ENCODE peak calls at places on chromosomes 4 and X, in ten cellular contexts. One of them, this sample, is unnamed.

GRCh38 chr4:1968667-1969295 is 40.0 kb downstream of the NELFA start:
- DNase-seq in DND-41: no peak
- DNase-seq in fibroblast of the aortic adventitia: no peak
- DNase-seq in WTC11: no peak
- DNase-seq in GM23338: no peak
- DNase-seq in astrocyte of the spinal cord: no peak
- DNase-seq in cardiac fibroblast: no peak
- DNase-seq in A549: no peak
- DNase-seq in progenitor cell of endocrine pancreas: no peak
- DNase-seq in lower lobe of right lung: no peak
- DNase-seq in this sample: no peak

GRCh38 chr4:2786152-2786671 is 6.7 kb upstream of the SH3BP2 start:
- DNase-seq in DND-41: no peak
- DNase-seq in fibroblast of the aortic adventitia: no peak
- DNase-seq in WTC11: no peak
- DNase-seq in GM23338: no peak
- DNase-seq in astrocyte of the spinal cord: no peak
- DNase-seq in cardiac fibroblast: no peak
- DNase-seq in A549: no peak
- DNase-seq in progenitor cell of endocrine pancreas: no peak
- DNase-seq in lower lobe of right lung: peak
- DNase-seq in this sample: no peak

GRCh38 chrX:2451456-2452316 is 49.1 kb downstream of the DHRSX start:
- DNase-seq in DND-41: no peak
- DNase-seq in fibroblast of the aortic adventitia: peak
- DNase-seq in WTC11: peak
- DNase-seq in GM23338: peak
- DNase-seq in astrocyte of the spinal cord: peak
- DNase-seq in cardiac fibroblast: peak
- DNase-seq in A549: no peak
- DNase-seq in progenitor cell of endocrine pancreas: no peak
- DNase-seq in lower lobe of right lung: peak
- DNase-seq in this sample: no peak

GRCh38 chrX:56232221-56233082 is at the start of gene KLF8:
- DNase-seq in DND-41: no peak
- DNase-seq in fibroblast of the aortic adventitia: no peak
- DNase-seq in WTC11: peak
- DNase-seq in GM23338: peak
- DNase-seq in astrocyte of the spinal cord: no peak
- DNase-seq in cardiac fibroblast: peak
- DNase-seq in A549: no peak
- DNase-seq in progenitor cell of endocrine pancreas: no peak
- DNase-seq in lower lobe of right lung: peak
- DNase-seq in this sample: peak

GRCh38 chr4:73870260-73870659 is 1.1 kb downstream of the CXCL1 start:
- DNase-seq in DND-41: no peak
- DNase-seq in fibroblast of the aortic adventitia: peak
- DNase-seq in WTC11: no peak
- DNase-seq in GM23338: peak
- DNase-seq in astrocyte of the spinal cord: no peak
- DNase-seq in cardiac fibroblast: peak
- DNase-seq in A549: peak
- DNase-seq in progenitor cell of endocrine pancreas: no peak
- DNase-seq in lower lobe of right lung: peak
- DNase-seq in this sample: no peak

GRCh38 chr4:80171251-80171650 is 26.1 kb upstream of the PRDM8 start:
- DNase-seq in DND-41: no peak
- DNase-seq in fibroblast of the aortic adventitia: peak
- DNase-seq in WTC11: no peak
- DNase-seq in GM23338: no peak
- DNase-seq in astrocyte of the spinal cord: peak
- DNase-seq in cardiac fibroblast: peak
- DNase-seq in A549: no peak
- DNase-seq in progenitor cell of endocrine pancreas: no peak
- DNase-seq in lower lobe of right lung: no peak
- DNase-seq in this sample: no peak

GRCh38 chrX:100622989-100623388 is 13.6 kb downstream of the TSPAN6 start:
- DNase-seq in DND-41: no peak
- DNase-seq in fibroblast of the aortic adventitia: no peak
- DNase-seq in WTC11: no peak
- DNase-seq in GM23338: no peak
- DNase-seq in astrocyte of the spinal cord: no peak
- DNase-seq in cardiac fibroblast: no peak
- DNase-seq in A549: no peak
- DNase-seq in progenitor cell of endocrine pancreas: no peak
- DNase-seq in lower lobe of right lung: no peak
- DNase-seq in this sample: no peak

GRCh38 chr4:155248002-155248896 is 39.8 kb downstream of the NPY2R start:
- DNase-seq in DND-41: no peak
- DNase-seq in fibroblast of the aortic adventitia: no peak
- DNase-seq in WTC11: peak
- DNase-seq in GM23338: peak
- DNase-seq in astrocyte of the spinal cord: peak
- DNase-seq in cardiac fibroblast: peak
- DNase-seq in A549: no peak
- DNase-seq in progenitor cell of endocrine pancreas: no peak
- DNase-seq in lower lobe of right lung: no peak
- DNase-seq in this sample: no peak

GRCh38 chr4:123249821-123250220 is 146.8 kb upstream of the SPRY1 start:
- DNase-seq in DND-41: no peak
- DNase-seq in fibroblast of the aortic adventitia: no peak
- DNase-seq in WTC11: no peak
- DNase-seq in GM23338: no peak
- DNase-seq in astrocyte of the spinal cord: no peak
- DNase-seq in cardiac fibroblast: no peak
- DNase-seq in A549: no peak
- DNase-seq in progenitor cell of endocrine pancreas: no peak
- DNase-seq in lower lobe of right lung: no peak
- DNase-seq in this sample: no peak

GRCh38 chr4:91113130-91113706 is 986.0 kb downstream of the CCSER1 start:
- DNase-seq in DND-41: no peak
- DNase-seq in fibroblast of the aortic adventitia: peak
- DNase-seq in WTC11: no peak
- DNase-seq in GM23338: peak
- DNase-seq in astrocyte of the spinal cord: peak
- DNase-seq in cardiac fibroblast: peak
- DNase-seq in A549: peak
- DNase-seq in progenitor cell of endocrine pancreas: no peak
- DNase-seq in lower lobe of right lung: no peak
- DNase-seq in this sample: no peak

GRCh38 chrX:134600714-134601113 is 57.6 kb downstream of the PLAC1 start:
- DNase-seq in DND-41: no peak
- DNase-seq in fibroblast of the aortic adventitia: peak
- DNase-seq in WTC11: no peak
- DNase-seq in GM23338: no peak
- DNase-seq in astrocyte of the spinal cord: peak
- DNase-seq in cardiac fibroblast: peak
- DNase-seq in A549: no peak
- DNase-seq in progenitor cell of endocrine pancreas: no peak
- DNase-seq in lower lobe of right lung: no peak
- DNase-seq in this sample: no peak

GRCh38 chrX:45557390-45557789 is 356.7 kb upstream of the DIPK2B start:
- DNase-seq in DND-41: no peak
- DNase-seq in fibroblast of the aortic adventitia: peak
- DNase-seq in WTC11: no peak
- DNase-seq in GM23338: no peak
- DNase-seq in astrocyte of the spinal cord: no peak
- DNase-seq in cardiac fibroblast: peak
- DNase-seq in A549: no peak
- DNase-seq in progenitor cell of endocrine pancreas: no peak
- DNase-seq in lower lobe of right lung: no peak
- DNase-seq in this sample: no peak

GRCh38 chr4:86221076-86221475 is 138.8 kb downstream of the MAPK10 start:
- DNase-seq in DND-41: no peak
- DNase-seq in fibroblast of the aortic adventitia: no peak
- DNase-seq in WTC11: no peak
- DNase-seq in GM23338: no peak
- DNase-seq in astrocyte of the spinal cord: no peak
- DNase-seq in cardiac fibroblast: no peak
- DNase-seq in A549: no peak
- DNase-seq in progenitor cell of endocrine pancreas: no peak
- DNase-seq in lower lobe of right lung: no peak
- DNase-seq in this sample: no peak

GRCh38 chr4:86220137-86220536 is 139.7 kb downstream of the MAPK10 start:
- DNase-seq in DND-41: no peak
- DNase-seq in fibroblast of the aortic adventitia: peak
- DNase-seq in WTC11: no peak
- DNase-seq in GM23338: no peak
- DNase-seq in astrocyte of the spinal cord: peak
- DNase-seq in cardiac fibroblast: peak
- DNase-seq in A549: no peak
- DNase-seq in progenitor cell of endocrine pancreas: no peak
- DNase-seq in lower lobe of right lung: no peak
- DNase-seq in this sample: no peak

GRCh38 chr4:86218721-86219481 is 141.0 kb downstream of the MAPK10 start:
- DNase-seq in DND-41: no peak
- DNase-seq in fibroblast of the aortic adventitia: peak
- DNase-seq in WTC11: no peak
- DNase-seq in GM23338: no peak
- DNase-seq in astrocyte of the spinal cord: peak
- DNase-seq in cardiac fibroblast: peak
- DNase-seq in A549: no peak
- DNase-seq in progenitor cell of endocrine pancreas: no peak
- DNase-seq in lower lobe of right lung: no peak
- DNase-seq in this sample: no peak

GRCh38 chr4:86223472-86223871 is 136.4 kb downstream of the MAPK10 start:
- DNase-seq in DND-41: peak
- DNase-seq in fibroblast of the aortic adventitia: peak
- DNase-seq in WTC11: peak
- DNase-seq in GM23338: peak
- DNase-seq in astrocyte of the spinal cord: peak
- DNase-seq in cardiac fibroblast: peak
- DNase-seq in A549: no peak
- DNase-seq in progenitor cell of endocrine pancreas: no peak
- DNase-seq in lower lobe of right lung: no peak
- DNase-seq in this sample: peak
- TF ChIP-seq CTCF in DND-41: peak
- TF ChIP-seq CTCF in fibroblast of the aortic adventitia: peak
- TF ChIP-seq CTCF in WTC11: peak
- TF ChIP-seq CTCF in GM23338: peak
- TF ChIP-seq CTCF in astrocyte of the spinal cord: peak
- TF ChIP-seq CTCF in cardiac fibroblast: peak
- TF ChIP-seq CTCF in A549: peak
- TF ChIP-seq CTCF in progenitor cell of endocrine pancreas: peak
- TF ChIP-seq CTCF in lower lobe of right lung: peak
- TF ChIP-seq CTCF in this sample: peak

GRCh38 chr4:119783200-119783978 is 154.8 kb upstream of the PDE5A start:
- DNase-seq in DND-41: no peak
- DNase-seq in fibroblast of the aortic adventitia: no peak
- DNase-seq in WTC11: no peak
- DNase-seq in GM23338: no peak
- DNase-seq in astrocyte of the spinal cord: no peak
- DNase-seq in cardiac fibroblast: no peak
- DNase-seq in A549: no peak
- DNase-seq in progenitor cell of endocrine pancreas: no peak
- DNase-seq in lower lobe of right lung: no peak
- DNase-seq in this sample: no peak

GRCh38 chr4:119781044-119781443 is 152.4 kb upstream of the PDE5A start:
- DNase-seq in DND-41: no peak
- DNase-seq in fibroblast of the aortic adventitia: no peak
- DNase-seq in WTC11: no peak
- DNase-seq in GM23338: no peak
- DNase-seq in astrocyte of the spinal cord: no peak
- DNase-seq in cardiac fibroblast: no peak
- DNase-seq in A549: no peak
- DNase-seq in progenitor cell of endocrine pancreas: no peak
- DNase-seq in lower lobe of right lung: no peak
- DNase-seq in this sample: no peak

GRCh38 chr4:119788334-119789266 is 160.0 kb upstream of the PDE5A start:
- DNase-seq in DND-41: no peak
- DNase-seq in fibroblast of the aortic adventitia: no peak
- DNase-seq in WTC11: no peak
- DNase-seq in GM23338: peak
- DNase-seq in astrocyte of the spinal cord: no peak
- DNase-seq in cardiac fibroblast: no peak
- DNase-seq in A549: no peak
- DNase-seq in progenitor cell of endocrine pancreas: no peak
- DNase-seq in lower lobe of right lung: no peak
- DNase-seq in this sample: no peak

GRCh38 chr4:119785963-119786362 is 157.4 kb upstream of the PDE5A start:
- DNase-seq in DND-41: no peak
- DNase-seq in fibroblast of the aortic adventitia: peak
- DNase-seq in WTC11: peak
- DNase-seq in GM23338: peak
- DNase-seq in astrocyte of the spinal cord: peak
- DNase-seq in cardiac fibroblast: peak
- DNase-seq in A549: no peak
- DNase-seq in progenitor cell of endocrine pancreas: no peak
- DNase-seq in lower lobe of right lung: no peak
- DNase-seq in this sample: no peak
- TF ChIP-seq CTCF in DND-41: peak
- TF ChIP-seq CTCF in fibroblast of the aortic adventitia: peak
- TF ChIP-seq CTCF in WTC11: peak
- TF ChIP-seq CTCF in GM23338: peak
- TF ChIP-seq CTCF in astrocyte of the spinal cord: peak
- TF ChIP-seq CTCF in cardiac fibroblast: no peak
- TF ChIP-seq CTCF in A549: peak
- TF ChIP-seq CTCF in progenitor cell of endocrine pancreas: peak
- TF ChIP-seq CTCF in lower lobe of right lung: peak
- TF ChIP-seq CTCF in this sample: peak

GRCh38 chr4:165448700-165449099 is 69.9 kb downstream of the CPE start:
- DNase-seq in DND-41: no peak
- DNase-seq in fibroblast of the aortic adventitia: no peak
- DNase-seq in WTC11: no peak
- DNase-seq in GM23338: no peak
- DNase-seq in astrocyte of the spinal cord: no peak
- DNase-seq in cardiac fibroblast: no peak
- DNase-seq in A549: no peak
- DNase-seq in progenitor cell of endocrine pancreas: no peak
- DNase-seq in lower lobe of right lung: no peak
- DNase-seq in this sample: no peak
- TF ChIP-seq CTCF in DND-41: no peak
- TF ChIP-seq CTCF in fibroblast of the aortic adventitia: no peak
- TF ChIP-seq CTCF in WTC11: no peak
- TF ChIP-seq CTCF in GM23338: no peak
- TF ChIP-seq CTCF in astrocyte of the spinal cord: no peak
- TF ChIP-seq CTCF in cardiac fibroblast: no peak
- TF ChIP-seq CTCF in A549: no peak
- TF ChIP-seq CTCF in progenitor cell of endocrine pancreas: no peak
- TF ChIP-seq CTCF in lower lobe of right lung: no peak
- TF ChIP-seq CTCF in this sample: no peak

DNA sequence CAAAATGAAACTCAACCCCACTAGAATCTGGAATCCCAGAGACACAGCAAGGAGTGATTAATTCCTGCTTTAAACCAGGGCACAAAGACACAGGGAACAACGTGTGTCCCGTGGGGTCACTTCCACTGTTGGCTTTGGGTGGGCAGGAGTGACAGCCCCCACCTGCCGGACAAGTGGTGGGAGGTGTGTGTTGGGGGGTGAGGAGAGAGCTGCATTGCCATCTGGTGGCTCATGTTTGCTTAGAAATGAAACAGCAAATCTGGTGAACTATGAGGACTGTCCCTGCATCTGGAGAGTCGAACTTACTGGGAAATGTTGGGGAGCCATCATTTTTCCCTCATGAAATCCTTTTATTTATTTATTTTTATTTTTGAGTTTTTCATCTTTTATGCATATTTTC is 75.9 kb upstream of the AFAP1 start:
- DNase-seq in DND-41: no peak
- DNase-seq in fibroblast of the aortic adventitia: peak
- DNase-seq in WTC11: no peak
- DNase-seq in GM23338: peak
- DNase-seq in astrocyte of the spinal cord: peak
- DNase-seq in cardiac fibroblast: peak
- DNase-seq in A549: peak
- DNase-seq in progenitor cell of endocrine pancreas: no peak
- DNase-seq in lower lobe of right lung: no peak
- DNase-seq in this sample: no peak
- TF ChIP-seq CTCF in DND-41: no peak
- TF ChIP-seq CTCF in fibroblast of the aortic adventitia: peak
- TF ChIP-seq CTCF in WTC11: no peak
- TF ChIP-seq CTCF in GM23338: peak
- TF ChIP-seq CTCF in astrocyte of the spinal cord: peak
- TF ChIP-seq CTCF in cardiac fibroblast: peak
- TF ChIP-seq CTCF in A549: peak
- TF ChIP-seq CTCF in progenitor cell of endocrine pancreas: peak
- TF ChIP-seq CTCF in lower lobe of right lung: no peak
- TF ChIP-seq CTCF in this sample: no peak

This sample was measured in endothelial cell.